ENCODE peak calls at places on chromosomes 1 and 21, in ten cellular contexts. F is activated T-cell treated with anti-CD3 and anti-CD28 coated beads for 4 hours; M is lower leg skin; N is NCI-H345; I is iPS-NIHi11; Q is T-helper 1 cell; X is activated CD8-positive, alpha-beta memory T cell treated with anti-CD3 and anti-CD28 coated beads for 24 hours; W is activated CD4-positive, alpha-beta T cell treated with anti-CD3 and anti-CD28 coated beads, Interleukin-2, amount 50 U/mL, for 1 hour; H is T-helper 22 cell; U is left cardiac atrium. K is an unnamed sample.

GRCh38 chr1:78843111-78843908 is 163.2 kb downstream of the ADGRL4 start:
- DNase-seq in F (no peak), M (no peak), N (no peak), I (no peak), Q (no peak), X (no peak), W (no peak), H (no peak), U (no peak), K (no peak)

GRCh38 chr1:198220428-198220827 is 63.6 kb downstream of the NEK7 start:
- DNase-seq in F (no peak), M (no peak), N (no peak), I (no peak), Q (no peak), X (no peak), W (no peak), H (no peak), U (no peak), K (no peak)

GRCh38 chr1:38285807-38286530 is 239.4 kb upstream of the POU3F1 start:
- DNase-seq in F (no peak), M (peak; percentile 78), N (no peak), I (peak; percentile 65), Q (no peak), X (no peak), W (no peak), H (no peak), U (no peak), K (no peak)

GRCh38 chr1:55195523-55196233 is 19.5 kb downstream of the USP24 start:
- DNase-seq in F (no peak), M (no peak), N (no peak), I (no peak), Q (no peak), X (no peak), W (no peak), H (no peak), U (no peak), K (no peak)

GRCh38 chr1:37410815-37411214 is 63.6 kb upstream of the ZC3H12A start:
- DNase-seq in F (no peak), M (no peak), N (no peak), I (peak; percentile 84), Q (no peak), X (no peak), W (no peak), H (no peak), U (no peak), K (no peak)

GRCh38 chr1:119068427-119068826 is 72.0 kb downstream of the WARS2 start:
- DNase-seq in F (no peak), M (no peak), N (no peak), I (no peak), Q (no peak), X (no peak), W (no peak), H (no peak), U (no peak), K (no peak)

GRCh38 chr21:36909901-36910561 is 56.4 kb downstream of the HLCS start:
- DNase-seq in F (no peak), M (peak; percentile 26), N (no peak), I (no peak), Q (no peak), X (no peak), W (no peak), H (no peak), U (no peak), K (no peak)

GRCh38 chr1:184101571-184101970 is 50.0 kb downstream of the TSEN15 start:
- DNase-seq in F (no peak), M (no peak), N (no peak), I (no peak), Q (no peak), X (no peak), W (no peak), H (no peak), U (no peak), K (no peak)

GRCh38 chr1:4584471-4584870 is 69.9 kb upstream of the AJAP1 start:
- DNase-seq in F (no peak), M (peak; percentile 21), N (no peak), I (no peak), Q (no peak), X (no peak), W (no peak), H (no peak), U (no peak), K (no peak)

GRCh38 chr1:76075877-76076276 is 1.3 kb downstream of the ST6GALNAC3 start:
- DNase-seq in F (no peak), M (no peak), N (no peak), I (no peak), Q (no peak), X (no peak), W (no peak), H (no peak), U (no peak), K (no peak)

K was measured in aorta.